ENCODE peak calls at places on chromosomes 7 and 10, in seven cellular contexts. I, M, Z, B, T, P and J are unnamed samples.

GRCh38 chr10:122292376-122292775 is 21.3 kb downstream of the BTBD16 start:
- DNase-seq in T (no peak), M (no peak), Z (no peak), B (no peak), I (no peak), P (no peak), J (no peak)

GRCh38 chr7:71389976-71390375 is 258.0 kb downstream of the GALNT17 start:
- DNase-seq in P (no peak), B (no peak), M (no peak), Z (no peak), I (no peak), T (no peak), J (no peak)

GRCh38 chr7:20219446-20220292 is 2.5 kb upstream of the MACC1 start:
- DNase-seq in B (peak; percentile 96), Z (peak; percentile 98), P (peak; percentile 99), T (peak; percentile 81), I (peak; percentile 11), M (peak; percentile 7), J (peak; percentile 92)

GRCh38 chr10:84205049-84205852 is 10.9 kb downstream of the CDHR1 start:
- DNase-seq in Z (peak; percentile 59), I (peak; percentile 59), M (peak; percentile 79), P (peak; percentile 80), B (peak; percentile 5), T (no peak), J (peak; percentile 18)

GRCh38 chr10:14144491-14144890 is 186.2 kb downstream of the FRMD4A start:
- DNase-seq in P (no peak), B (no peak), Z (no peak), I (no peak), T (no peak), M (no peak), J (no peak)

GRCh38 chr7:2301510-2301860 is 12.8 kb downstream of the SNX8 start:
- DNase-seq in T (no peak), B (no peak), M (no peak), I (no peak), Z (no peak), P (no peak), J (peak; percentile 42)

GRCh38 chr10:73931767-73932624 is 21.1 kb downstream of the PLAU start:
- DNase-seq in T (peak; percentile 71), I (peak; percentile 54), P (peak; percentile 80), Z (no peak), M (no peak), B (no peak), J (no peak)

GRCh38 chr10:114470956-114471905 is 66.9 kb upstream of the AFAP1L2 start:
- DNase-seq in T (peak; percentile 54), I (peak; percentile 66), P (peak; percentile 83), B (peak; percentile 71), M (peak; percentile 61), Z (peak; percentile 55), J (peak; percentile 87)

GRCh38 chr7:99029481-99030144 is 114.3 kb downstream of the SMURF1 start:
- DNase-seq in B (no peak), T (no peak), P (no peak), I (no peak), M (no peak), Z (no peak), J (no peak)

GRCh38 chr7:156419782-156420181 is 220.8 kb upstream of the RNF32 start:
- DNase-seq in M (no peak), Z (no peak), T (no peak), B (no peak), P (no peak), I (no peak), J (no peak)

GRCh38 chr7:28423112-28423511 is 10.8 kb downstream of the CREB5 start:
- DNase-seq in B (no peak), P (no peak), I (no peak), T (no peak), Z (no peak), M (no peak), J (no peak)

GRCh38 chr10:44571701-44572100 is 186.8 kb upstream of the CXCL12 start:
- DNase-seq in I (no peak), M (no peak), P (no peak), Z (peak; percentile 39), T (no peak), B (peak; percentile 30), J (peak; percentile 44)

GRCh38 chr7:101363734-101364374 is 1.2 kb downstream of the COL26A1 start:
- DNase-seq in T (peak; percentile 51), P (peak; percentile 72), Z (no peak), I (peak; percentile 67), B (peak; percentile 49), M (peak; percentile 83), J (peak; percentile 86)

GRCh38 chr7:133807610-133808543 is 319.3 kb upstream of the LRGUK start:
- DNase-seq in T (no peak), M (no peak), P (no peak), Z (no peak), B (no peak), I (no peak), J (no peak)

GRCh38 chr10:104253576-104254410 is 899 bp upstream of the GSTO1 start:
- DNase-seq in M (no peak), B (no peak), T (no peak), Z (no peak), I (no peak), P (no peak), J (no peak)

GRCh38 chr10:104255244-104255981 is 721 bp downstream of the GSTO1 start:
- DNase-seq in P (peak; percentile 22), Z (peak; percentile 82), M (no peak), T (no peak), I (no peak), B (peak; percentile 62), J (peak; percentile 89)

GRCh38 chr10:104253106-104253505 is 1.6 kb upstream of the GSTO1 start:
- DNase-seq in I (no peak), T (no peak), Z (no peak), P (no peak), M (no peak), B (no peak), J (no peak)

GRCh38 chr10:104256335-104257080 is 1.8 kb downstream of the GSTO1 start:
- DNase-seq in B (peak; percentile 21), Z (no peak), M (no peak), I (no peak), T (no peak), P (no peak), J (no peak)

DNA sequence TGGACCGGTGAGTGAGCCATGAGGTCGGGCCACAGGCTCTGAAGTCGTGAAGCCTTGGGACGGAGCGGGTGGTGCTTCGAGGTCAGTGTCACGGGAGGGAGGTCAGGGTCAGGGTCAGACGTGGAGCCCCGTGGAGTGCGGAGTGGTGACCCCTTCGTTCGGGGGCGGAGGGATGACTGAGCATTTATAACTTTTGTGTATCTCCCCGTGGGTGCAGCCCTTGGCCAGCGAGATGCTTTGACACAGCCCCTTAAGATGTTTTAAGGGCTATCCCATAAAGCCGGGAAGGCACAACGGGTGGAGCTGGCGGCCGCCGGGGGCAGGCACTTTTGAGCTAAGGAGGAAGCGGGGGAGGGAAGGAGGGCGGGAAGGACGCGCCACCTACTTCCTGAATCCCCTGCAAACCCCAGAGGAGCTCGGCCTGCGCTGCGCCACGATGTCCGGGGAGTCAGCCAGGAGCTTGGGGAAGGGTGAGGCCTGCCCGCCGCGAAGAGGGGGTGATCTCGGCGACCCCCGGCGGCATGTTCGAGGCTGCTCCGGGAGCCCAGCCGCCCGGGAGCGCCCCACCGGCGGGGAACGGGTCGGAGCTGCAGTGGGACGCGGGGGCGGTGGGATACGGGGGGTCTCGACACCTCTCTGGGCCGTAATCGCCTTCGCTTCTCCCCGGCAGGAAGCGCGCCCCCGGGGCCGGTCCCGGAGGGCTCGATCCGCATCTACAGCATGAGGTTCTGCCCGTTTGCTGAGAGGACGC is at the start of gene GSTO1:
- DNase-seq in P (peak; percentile 83), I (peak; percentile 81), Z (peak; percentile 45), T (peak; percentile 89), M (peak; percentile 70), B (peak; percentile 59), J (peak; percentile 83)
- TF ChIP-seq CTCF in P (no peak), I (peak; percentile 18), Z (peak; percentile 36), T (no peak), M (no peak), B (no peak), J (no peak)

DNA sequence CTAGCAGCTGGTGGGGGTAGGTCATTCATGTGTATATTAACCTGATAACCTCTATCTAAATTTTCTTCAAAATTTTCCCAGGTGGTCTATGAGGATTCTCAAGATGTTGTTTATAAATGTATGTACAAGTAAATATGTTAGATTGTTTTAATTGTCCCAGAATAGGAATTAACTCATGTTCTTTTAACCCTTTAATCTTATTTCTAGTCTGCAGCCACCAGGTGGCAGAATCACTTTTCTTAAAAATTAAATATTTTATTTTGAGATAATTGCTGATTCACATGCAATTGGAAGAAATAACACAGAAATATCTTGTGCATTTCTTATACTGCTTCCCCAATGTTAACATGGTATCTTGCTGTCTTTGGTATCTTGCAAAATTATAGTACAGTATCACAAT is 589.5 kb downstream of the ARL4A start:
- DNase-seq in P (no peak), M (no peak), T (no peak), Z (no peak), B (peak; percentile 25), I (no peak), J (peak; percentile 29)
- TF ChIP-seq CTCF in P (no peak), M (peak; percentile 56), T (no peak), Z (peak; percentile 34), B (peak; percentile 34), I (no peak), J (peak; percentile 16)

GRCh38 chr10:86363184-86363832 is 3.3 kb downstream of the GRID1 start:
- DNase-seq in T (no peak), B (no peak), M (peak; percentile 81), I (peak; percentile 75), Z (no peak), P (no peak), J (no peak)
- TF ChIP-seq CTCF in T (peak; percentile 27), B (peak; percentile 18), M (peak; percentile 54), I (peak; percentile 58), Z (peak; percentile 17), P (peak; percentile 12), J (no peak)

DNA sequence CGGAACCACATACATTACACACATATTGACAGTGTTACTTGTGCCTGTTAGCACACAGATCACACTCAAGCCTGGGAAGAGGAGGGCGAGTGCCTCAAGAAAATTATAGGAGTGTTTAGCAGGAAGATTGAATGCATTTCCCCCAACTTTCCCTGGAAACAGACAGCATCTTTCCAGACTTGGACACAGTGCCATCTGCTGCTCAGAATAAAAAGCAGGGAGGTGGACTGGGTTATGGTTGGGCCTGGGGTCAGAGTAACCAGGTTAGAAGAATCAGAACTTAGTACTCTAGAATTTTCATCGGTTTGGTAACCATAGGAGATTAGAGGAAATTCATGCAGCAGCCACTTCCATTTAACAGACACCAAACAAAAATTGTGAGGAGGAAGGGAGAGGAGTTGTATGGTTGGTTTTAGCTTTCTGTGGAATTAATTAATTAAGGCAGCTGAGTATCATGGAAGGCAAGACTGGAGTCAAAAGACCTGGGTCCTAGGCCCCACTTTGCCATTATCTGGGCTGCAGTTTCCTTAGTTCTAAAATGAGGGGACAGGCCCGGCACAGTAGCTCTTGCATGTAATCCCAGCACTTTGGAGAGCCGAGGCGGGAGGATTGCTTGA is 43.4 kb upstream of the OPTN start:
- DNase-seq in I (no peak), B (peak; percentile 25), T (no peak), Z (peak; percentile 29), P (no peak), M (no peak), J (no peak)
- TF ChIP-seq CTCF in I (peak; percentile 36), B (peak; percentile 54), T (peak; percentile 23), Z (peak; percentile 67), P (no peak), M (peak; percentile 35), J (peak; percentile 20)

DNA sequence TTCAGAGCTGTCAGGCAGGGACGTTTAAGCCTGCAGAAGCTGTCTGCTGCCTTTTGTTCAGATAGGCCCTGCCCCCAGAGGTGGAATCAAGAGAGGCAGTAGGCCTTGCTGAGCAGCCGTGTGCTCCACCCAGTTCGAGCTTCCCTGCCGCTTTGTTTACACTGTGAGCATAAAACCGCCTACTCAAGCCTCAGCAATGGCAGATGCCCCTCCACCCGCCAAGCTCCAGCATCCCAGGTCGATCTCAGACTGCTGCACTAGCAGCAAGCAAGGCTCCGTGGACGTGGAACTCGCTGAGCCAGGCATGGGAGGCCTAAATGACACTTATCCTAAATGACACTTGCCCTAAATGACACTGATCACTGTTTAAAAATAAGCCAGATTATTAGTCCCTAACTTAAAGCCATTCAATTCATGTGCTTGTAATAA is 6.8 kb upstream of the ASB15 start:
- DNase-seq in B (peak; percentile 13), P (no peak), T (no peak), I (no peak), M (peak; percentile 17), Z (peak; percentile 14), J (no peak)
- TF ChIP-seq CTCF in B (no peak), P (no peak), T (no peak), I (no peak), M (no peak), Z (no peak), J (no peak)